ENCODE peak calls at places on chromosomes 6 and 20, in six cellular contexts. W, Y, B, G, T and E are unnamed samples.

GRCh38 chr6:37731888-37732287 is 34.2 kb upstream of the MDGA1 start:
- DNase-seq in B (peak), G (no peak), Y (no peak), W (no peak), T (no peak), E (no peak)

GRCh38 chr6:24868765-24869164 is 67.0 kb downstream of the RIPOR2 start:
- DNase-seq in G (no peak), B (no peak), T (no peak), Y (no peak), W (no peak), E (no peak)

GRCh38 chr6:150169609-150170008 is 26.8 kb downstream of the PPP1R14C start:
- DNase-seq in B (peak), Y (no peak), G (no peak), T (no peak), W (no peak), E (no peak)

GRCh38 chr6:73983367-73983766 is 287.4 kb downstream of the CD109 start:
- DNase-seq in T (no peak), B (no peak), W (no peak), Y (no peak), G (no peak), E (no peak)

GRCh38 chr6:118578617-118579016 is 30.5 kb downstream of the PLN start:
- DNase-seq in W (no peak), Y (no peak), T (no peak), B (no peak), G (no peak), E (no peak)

GRCh38 chr6:56145616-56146015 is 101.8 kb downstream of the COL21A1 start:
- DNase-seq in Y (no peak), T (no peak), B (no peak), W (no peak), G (no peak), E (no peak)

GRCh38 chr6:16947461-16948159 is 154.2 kb upstream of the STMND1 start:
- DNase-seq in T (no peak), G (no peak), Y (peak), W (no peak), B (peak), E (no peak)

GRCh38 chr6:148700713-148701392 is 46.0 kb upstream of the UST start:
- DNase-seq in B (peak), Y (no peak), T (no peak), G (no peak), W (no peak), E (no peak)

GRCh38 chr6:52598123-52598823 is 21.4 kb upstream of the TRAM2 start:
- DNase-seq in B (peak), Y (peak), G (peak), W (no peak), T (no peak), E (no peak)

GRCh38 chr6:19803331-19804330 is 33.5 kb upstream of the ID4 start:
- DNase-seq in G (no peak), T (no peak), W (no peak), Y (no peak), B (no peak), E (no peak)

GRCh38 chr20:15708984-15709598 is 864.2 kb downstream of the KIF16B start:
- DNase-seq in G (peak), B (no peak), T (no peak), W (no peak), Y (peak), E (peak)

GRCh38 chr6:155245193-155245592 is 18.6 kb upstream of the CLDN20 start:
- DNase-seq in G (no peak), T (no peak), B (no peak), W (no peak), Y (no peak), E (no peak)

GRCh38 chr6:35719830-35720733 is 16.8 kb upstream of the ARMC12 start:
- DNase-seq in B (peak), T (peak), G (peak), Y (peak), W (no peak), E (no peak)

DNA sequence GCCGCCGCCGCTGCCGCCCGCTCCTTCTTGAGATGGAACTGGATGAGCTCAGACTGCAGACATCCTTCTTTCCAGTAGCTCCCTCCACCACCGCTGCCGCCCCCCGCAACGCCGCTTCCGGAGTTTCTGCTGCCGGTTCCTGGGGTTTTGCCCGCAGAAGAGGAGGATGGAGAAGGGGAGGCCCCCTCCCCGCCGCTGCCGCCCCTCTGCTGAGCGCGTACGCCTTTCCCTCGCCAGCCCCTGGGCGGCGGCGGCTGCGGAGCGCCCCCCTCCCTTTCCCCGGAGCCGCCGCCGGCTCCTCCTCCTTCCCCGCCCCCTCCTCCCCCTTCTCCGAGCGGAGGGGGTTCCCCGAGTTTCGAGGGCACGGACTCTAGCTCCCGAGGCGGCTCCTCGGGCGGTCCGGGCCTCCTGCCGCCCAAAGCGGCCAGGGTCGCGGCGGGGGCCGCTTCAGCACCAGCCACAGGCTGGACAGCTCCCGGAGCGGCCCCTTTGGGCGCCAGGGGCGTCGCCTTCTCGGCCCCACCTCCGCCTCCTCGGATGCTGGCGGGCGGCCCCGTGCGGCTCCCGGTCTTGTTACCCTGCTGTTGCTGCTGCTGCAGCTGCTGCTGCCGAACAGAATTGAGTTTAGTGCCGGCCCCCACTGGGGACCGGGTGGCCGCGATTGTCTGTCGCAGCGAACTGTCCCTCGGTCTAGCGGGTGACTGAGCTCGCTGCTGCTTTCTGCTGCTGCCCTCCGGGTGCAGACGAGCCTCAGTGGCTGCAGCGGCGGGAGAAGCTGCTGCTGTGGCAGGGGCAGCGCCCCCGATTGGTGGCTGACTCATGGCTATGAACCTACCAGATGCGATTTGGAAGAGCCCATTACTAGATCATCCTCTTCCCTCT is 3.1 kb downstream of the MTCL3 start:
- DNase-seq in T (no peak), B (no peak), W (no peak), G (peak), Y (peak), E (peak)
- TF ChIP-seq CTCF in T (no peak), B (no peak), W (no peak), G (no peak), Y (no peak), E (no peak)

GRCh38 chr6:157946053-157946617 is 35.5 kb upstream of the SYNJ2 start:
- DNase-seq in G (no peak), W (no peak), B (no peak), Y (no peak), T (no peak), E (no peak)

GRCh38 chr6:157944983-157945931 is 36.4 kb upstream of the SYNJ2 start:
- DNase-seq in Y (no peak), B (no peak), W (no peak), T (no peak), G (no peak), E (no peak)

GRCh38 chr6:157943249-157943963 is 38.3 kb upstream of the SYNJ2 start:
- DNase-seq in Y (peak), B (no peak), G (no peak), T (no peak), W (no peak), E (no peak)

GRCh38 chr6:157943964-157944283 is 37.7 kb upstream of the SYNJ2 start:
- DNase-seq in B (no peak), Y (no peak), G (no peak), W (no peak), T (no peak), E (no peak)

DNA sequence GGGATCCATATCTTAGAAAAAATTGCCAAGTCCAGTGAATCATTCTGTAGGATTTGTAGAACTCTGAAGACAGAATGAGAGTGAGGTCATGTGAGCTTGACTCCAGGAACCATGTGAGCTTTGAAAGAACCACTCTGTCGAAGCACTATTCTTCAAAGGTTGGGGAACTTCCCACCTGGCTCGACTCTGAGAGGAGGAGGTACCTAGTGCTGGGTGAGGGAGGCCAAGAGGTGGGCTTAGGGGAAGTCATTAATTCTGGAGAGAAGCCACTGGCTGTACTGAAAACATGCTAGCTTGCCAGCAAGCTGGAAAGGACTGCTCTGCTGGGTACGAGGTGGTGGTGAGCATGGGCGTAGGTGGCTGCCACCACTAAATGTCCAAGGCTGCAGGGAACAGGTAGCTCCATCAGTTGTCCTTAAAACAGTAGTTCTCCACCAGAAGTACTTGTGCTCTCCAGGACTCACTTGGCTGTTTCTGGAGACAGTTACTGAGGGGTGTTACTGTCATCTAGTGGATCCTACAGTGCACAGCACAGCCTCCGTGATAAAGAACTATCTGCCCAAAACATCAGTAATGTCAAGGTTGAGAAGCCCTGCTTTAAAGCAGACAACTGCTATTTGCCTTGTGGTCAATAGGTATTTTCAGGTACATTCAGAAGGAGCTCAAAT is 34.7 kb upstream of the SYNJ2 start:
- DNase-seq in G (no peak), Y (no peak), W (peak), B (no peak), T (no peak), E (no peak)
- TF ChIP-seq CTCF in G (no peak), Y (peak), W (no peak), B (peak), T (peak), E (peak)

GRCh38 chr6:107730106-107730505 is 94.0 kb downstream of the SCML4 start:
- DNase-seq in G (no peak), T (no peak), B (no peak), W (no peak), Y (no peak), E (no peak)
- TF ChIP-seq CTCF in G (no peak), T (no peak), B (no peak), W (no peak), Y (no peak), E (no peak)

DNA sequence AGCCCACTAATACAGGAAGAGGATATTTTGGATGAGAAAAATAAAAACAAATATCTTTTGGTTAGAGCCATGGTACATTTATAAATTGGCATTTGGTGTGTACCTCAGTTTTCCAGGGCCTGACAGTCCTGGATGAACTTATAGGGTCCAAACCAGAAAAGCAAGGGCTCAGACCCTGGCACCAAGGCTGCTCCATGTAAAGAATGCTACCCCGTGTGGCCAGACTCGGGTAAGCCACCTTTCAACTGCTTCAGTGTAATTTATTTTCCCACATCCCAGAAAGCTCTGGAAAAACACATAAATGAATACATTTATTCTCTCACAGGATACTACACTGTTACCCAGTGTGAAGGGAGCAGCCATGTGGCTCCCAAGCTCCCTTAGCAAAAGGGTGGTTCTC is 13.9 kb downstream of the MRPL14 start:
- DNase-seq in W (no peak), T (no peak), Y (no peak), G (no peak), B (no peak), E (no peak)
- TF ChIP-seq CTCF in W (no peak), T (no peak), Y (peak), G (peak), B (peak), E (no peak)

GRCh38 chr6:116465246-116465645 is 4.1 kb downstream of the CALHM6 start:
- DNase-seq in Y (no peak), G (no peak), B (peak), W (no peak), T (peak), E (no peak)

GRCh38 chr6:116461075-116461474 is at the start of gene CALHM6:
- DNase-seq in W (no peak), B (no peak), G (no peak), Y (no peak), T (no peak), E (no peak)

GRCh38 chr6:116459927-116460326 is 1.2 kb upstream of the CALHM6 start:
- DNase-seq in W (no peak), B (no peak), T (no peak), Y (no peak), G (no peak), E (no peak)

GRCh38 chr6:116462516-116462915 is 1.3 kb downstream of the CALHM6 start:
- DNase-seq in Y (no peak), T (no peak), W (no peak), G (no peak), B (no peak), E (no peak)

GRCh38 chr6:116461563-116462507 is 660 bp downstream of the CALHM6 start:
- DNase-seq in W (no peak), B (no peak), Y (peak), T (peak), G (peak), E (peak)
- TF ChIP-seq CTCF in W (no peak), B (no peak), Y (peak), T (no peak), G (no peak), E (no peak)

GRCh38 chr6:76684881-76685280 is 612.4 kb upstream of the IMPG1 start:
- DNase-seq in W (no peak), G (no peak), B (no peak), Y (peak), T (no peak), E (no peak)
- TF ChIP-seq CTCF in W (peak), G (no peak), B (no peak), Y (peak), T (no peak), E (no peak)

GRCh38 chr20:62407221-62407992 is at the start of gene CABLES2:
- DNase-seq in W (peak), G (peak), Y (peak), T (peak), B (peak), E (peak)
- TF ChIP-seq CTCF in W (no peak), G (no peak), Y (no peak), T (no peak), B (peak), E (no peak)

GRCh38 chr6:82257088-82257774 is 9.7 kb upstream of the IBTK start:
- DNase-seq in Y (no peak), G (no peak), W (no peak), T (no peak), B (peak), E (no peak)
- TF ChIP-seq CTCF in Y (peak), G (no peak), W (peak), T (no peak), B (peak), E (no peak)